ENCODE peak calls at places on chromosomes 13 and 19, in ten cellular contexts. T is stimulated activated CD4-positive, alpha-beta T cell treated with anti-CD3 and anti-CD28 coated beads, Interleukin-15, amount 100 ng/mL, for 48 hours; C is mucosa of descending colon; E is left ventricle myocardium inferior; I is brain pericyte; Y is NCI-H774; Q is stimulated activated naive CD4-positive, alpha-beta T cell; J is cardiac muscle cell; K is tibial artery; U is iPS-NIHi11. Z is an unnamed sample.

GRCh38 chr19:37511821-37512220 is 5.1 kb downstream of the ZNF793 start:
- DNase-seq in U (no peak), E (no peak), J (no peak), K (no peak), Q (no peak), C (no peak), T (no peak), Y (no peak), I (no peak), Z (no peak)

GRCh38 chr19:3403489-3404323 is 37.3 kb downstream of the NFIC start:
- DNase-seq in I (peak), K (peak), Q (no peak), T (no peak), E (peak), U (peak), J (peak), Y (no peak), C (peak), Z (no peak)

GRCh38 chr13:112441779-112442310 is 65.7 kb downstream of the SPACA7 start:
- DNase-seq in E (no peak), K (no peak), C (no peak), T (no peak), Q (no peak), Y (no peak), J (no peak), I (no peak), U (no peak), Z (no peak)

GRCh38 chr19:11414544-11414943 is 4.6 kb downstream of the RGL3 start:
- DNase-seq in J (no peak), E (no peak), U (no peak), C (no peak), K (no peak), T (no peak), I (no peak), Q (no peak), Y (no peak), Z (no peak)

GRCh38 chr13:46267166-46267565 is 55.4 kb downstream of the LRRC63 start:
- DNase-seq in E (no peak), Q (no peak), I (no peak), Y (no peak), U (no peak), J (no peak), C (no peak), T (no peak), K (no peak), Z (no peak)

GRCh38 chr13:78192721-78193120 is 274.1 kb upstream of the EDNRB start:
- DNase-seq in T (no peak), Y (no peak), U (no peak), J (no peak), C (no peak), Q (no peak), I (no peak), E (no peak), K (no peak), Z (no peak)

GRCh38 chr19:49556412-49557398 is 23.7 kb downstream of the NOSIP start:
- DNase-seq in U (peak), J (no peak), K (no peak), Q (peak), I (no peak), Y (no peak), C (peak), T (no peak), E (no peak), Z (no peak)

GRCh38 chr13:23510979-23511735 is 59.1 kb upstream of the TNFRSF19 start:
- DNase-seq in J (peak), C (no peak), K (no peak), E (no peak), Q (no peak), Y (no peak), U (peak), I (no peak), T (no peak), Z (no peak)

GRCh38 chr13:20461481-20461859 is 64.2 kb downstream of the CRYL1 start:
- DNase-seq in Y (no peak), T (peak), J (peak), I (no peak), Q (no peak), E (no peak), U (no peak), C (no peak), K (no peak), Z (no peak)

GRCh38 chr13:82477436-82477835 is 1404.8 kb downstream of the SLITRK1 start:
- DNase-seq in Y (no peak), I (no peak), E (no peak), Q (no peak), U (no peak), C (no peak), T (no peak), J (no peak), K (no peak), Z (no peak)

GRCh38 chr19:13094771-13095392 is 7.8 kb downstream of the LYL1 start:
- DNase-seq in I (no peak), Q (no peak), K (no peak), T (no peak), E (no peak), J (no peak), U (peak), C (peak), Y (no peak), Z (peak)

GRCh38 chr13:113584870-113585671 is 518 bp downstream of the TFDP1 start:
- DNase-seq in Q (peak), J (no peak), E (no peak), K (peak), I (no peak), T (no peak), U (peak), Y (peak), C (no peak), Z (no peak)

GRCh38 chr19:3698386-3698950 is 1.8 kb downstream of the PIP5K1C start:
- DNase-seq in C (no peak), Y (no peak), K (no peak), I (no peak), T (no peak), J (no peak), U (no peak), Q (no peak), E (no peak), Z (no peak)

GRCh38 chr13:74133657-74134201 is 475 bp downstream of the KLF12 start:
- DNase-seq in Y (peak), C (peak), J (peak), T (peak), E (peak), U (peak), I (peak), K (peak), Q (peak), Z (no peak)

GRCh38 chr13:48808689-48809088 is 155.0 kb downstream of the CYSLTR2 start:
- DNase-seq in I (no peak), U (no peak), E (no peak), Q (no peak), C (no peak), J (peak), K (no peak), T (no peak), Y (no peak), Z (no peak)

GRCh38 chr19:16751701-16752100 is 32.1 kb downstream of the NWD1 start:
- DNase-seq in Q (no peak), I (no peak), U (no peak), T (no peak), E (no peak), J (no peak), C (no peak), Y (no peak), K (no peak), Z (no peak)

GRCh38 chr19:38842439-38843174 is 7.2 kb downstream of the HNRNPL start:
- DNase-seq in U (no peak), Y (no peak), Q (peak), I (no peak), T (peak), E (no peak), J (no peak), K (no peak), C (peak), Z (no peak)

GRCh38 chr13:105048685-105049084 is 1486.8 kb downstream of the EFNB2 start:
- DNase-seq in I (no peak), Q (no peak), Y (no peak), U (no peak), T (no peak), J (no peak), E (no peak), C (no peak), K (no peak), Z (no peak)

GRCh38 chr19:21317821-21318220 is 11.4 kb downstream of the ZNF708 start:
- DNase-seq in I (no peak), U (peak), J (no peak), T (no peak), E (no peak), Y (peak), Q (no peak), C (no peak), K (no peak), Z (no peak)

GRCh38 chr13:43307921-43308433 is 284.6 kb downstream of the DNAJC15 start:
- DNase-seq in U (no peak), Q (no peak), T (no peak), I (peak), E (peak), C (peak), Y (peak), K (peak), J (peak), Z (peak)

GRCh38 chr19:29872224-29872731 is 60.5 kb downstream of the CCNE1 start:
- DNase-seq in K (no peak), Q (no peak), U (peak), Y (no peak), E (no peak), C (no peak), J (peak), I (no peak), T (no peak), Z (no peak)

GRCh38 chr19:32017341-32017948 is 328.0 kb upstream of the ZNF507 start:
- DNase-seq in T (no peak), C (no peak), E (no peak), U (no peak), J (no peak), Q (no peak), Y (no peak), K (no peak), I (no peak), Z (no peak)

GRCh38 chr19:2270157-2270571 is 11.8 kb downstream of the PEAK3 start:
- DNase-seq in I (no peak), J (no peak), C (peak), U (no peak), Q (peak), Y (no peak), T (no peak), E (peak), K (peak), Z (no peak)

GRCh38 chr13:112671359-112671758 is 18.5 kb upstream of the ATP11A start:
- DNase-seq in U (no peak), C (no peak), E (no peak), Q (no peak), J (no peak), T (no peak), I (no peak), Y (no peak), K (peak), Z (no peak)

GRCh38 chr19:12314553-12314952 is 18.9 kb downstream of the ZNF563 start:
- DNase-seq in C (no peak), J (no peak), E (no peak), U (no peak), T (no peak), I (no peak), Y (no peak), Q (no peak), K (no peak), Z (peak)

GRCh38 chr13:45441633-45442032 is 23.1 kb upstream of the COG3 start:
- DNase-seq in Q (no peak), I (no peak), K (no peak), J (peak), Y (no peak), C (no peak), T (no peak), U (no peak), E (no peak), Z (no peak)

GRCh38 chr19:47381653-47382279 is 32.7 kb downstream of the DHX34 start:
- DNase-seq in T (no peak), E (no peak), C (peak), K (no peak), Q (no peak), U (no peak), Y (no peak), I (no peak), J (no peak), Z (no peak)

GRCh38 chr13:91216928-91217700 is 130.4 kb upstream of the MIR17HG start:
- DNase-seq in T (no peak), J (no peak), K (no peak), Y (no peak), E (no peak), U (peak), C (no peak), I (no peak), Q (no peak), Z (no peak)

GRCh38 chr19:53507523-53508442 is 30.2 kb upstream of the ZNF331 start:
- DNase-seq in U (no peak), E (no peak), Y (no peak), C (no peak), T (no peak), J (no peak), Q (no peak), I (no peak), K (no peak), Z (no peak)

GRCh38 chr13:40121711-40122110 is 466.2 kb downstream of the COG6 start:
- DNase-seq in I (no peak), T (no peak), C (no peak), U (no peak), J (no peak), Q (no peak), Y (no peak), E (no peak), K (no peak), Z (no peak)

GRCh38 chr13:51518847-51519246 is 65.4 kb upstream of the WDFY2 start:
- DNase-seq in E (no peak), K (no peak), Y (no peak), T (no peak), C (no peak), I (no peak), J (no peak), U (no peak), Q (no peak), Z (no peak)

GRCh38 chr19:38317104-38317612 is 1.4 kb upstream of the YIF1B start:
- DNase-seq in C (no peak), I (no peak), J (no peak), U (no peak), K (no peak), Q (peak), E (no peak), Y (no peak), T (no peak), Z (no peak)

Z was measured in NCI-H510A treated with DMSO at 0.1 percent for 48 hours.